ENCODE peak calls at places on chromosomes 4 and X, in seven cellular contexts. One of them, this sample, is unnamed.

GRCh38 chr4:39044364-39044946 is 12.2 kb upstream of the TMEM156 start:
- DNase-seq in mesendoderm: peak
- DNase-seq in H1: peak
- DNase-seq in neuronal stem cell: peak
- DNase-seq in trophoblast cell: peak
- DNase-seq in mesenchymal stem cell: peak
- DNase-seq in IMR-90: peak
- DNase-seq in this sample: peak

GRCh38 chr4:60034371-60034770 is 1165.8 kb upstream of the ADGRL3 start:
- DNase-seq in mesenchymal stem cell: no peak
- DNase-seq in H1: no peak
- DNase-seq in mesendoderm: no peak
- DNase-seq in IMR-90: no peak
- DNase-seq in trophoblast cell: no peak
- DNase-seq in neuronal stem cell: no peak
- DNase-seq in this sample: no peak

GRCh38 chrX:15055146-15055930 is 182.1 kb downstream of the MOSPD2 start:
- DNase-seq in neuronal stem cell: no peak
- DNase-seq in mesendoderm: peak
- DNase-seq in IMR-90: peak
- DNase-seq in trophoblast cell: peak
- DNase-seq in H1: no peak
- DNase-seq in mesenchymal stem cell: no peak
- DNase-seq in this sample: no peak

GRCh38 chr4:10730019-10730418 is 45.5 kb upstream of the CLNK start:
- DNase-seq in IMR-90: no peak
- DNase-seq in H1: no peak
- DNase-seq in trophoblast cell: peak
- DNase-seq in neuronal stem cell: no peak
- DNase-seq in mesendoderm: no peak
- DNase-seq in mesenchymal stem cell: no peak
- DNase-seq in this sample: no peak

GRCh38 chrX:5122181-5122678 is 1106.4 kb downstream of the NLGN4X start:
- DNase-seq in mesenchymal stem cell: no peak
- DNase-seq in neuronal stem cell: no peak
- DNase-seq in mesendoderm: no peak
- DNase-seq in H1: no peak
- DNase-seq in IMR-90: no peak
- DNase-seq in trophoblast cell: no peak
- DNase-seq in this sample: no peak

GRCh38 chr4:143700060-143700419 is 435 bp downstream of the FREM3 start:
- DNase-seq in IMR-90: no peak
- DNase-seq in mesenchymal stem cell: no peak
- DNase-seq in mesendoderm: peak
- DNase-seq in neuronal stem cell: peak
- DNase-seq in H1: peak
- DNase-seq in trophoblast cell: no peak
- DNase-seq in this sample: peak

GRCh38 chrX:73289039-73289438 is 74.4 kb upstream of the NAP1L2 start:
- DNase-seq in H1: peak
- DNase-seq in mesendoderm: peak
- DNase-seq in trophoblast cell: peak
- DNase-seq in neuronal stem cell: no peak
- DNase-seq in mesenchymal stem cell: no peak
- DNase-seq in IMR-90: no peak
- DNase-seq in this sample: peak

GRCh38 chr4:55547918-55548317 is 1.2 kb upstream of the CLOCK start:
- DNase-seq in H1: no peak
- DNase-seq in mesendoderm: no peak
- DNase-seq in mesenchymal stem cell: peak
- DNase-seq in IMR-90: no peak
- DNase-seq in neuronal stem cell: no peak
- DNase-seq in trophoblast cell: no peak
- DNase-seq in this sample: no peak

GRCh38 chr4:99078336-99078735 is 10.3 kb downstream of the ADH5 start:
- DNase-seq in H1: no peak
- DNase-seq in trophoblast cell: no peak
- DNase-seq in mesendoderm: no peak
- DNase-seq in IMR-90: no peak
- DNase-seq in mesenchymal stem cell: no peak
- DNase-seq in neuronal stem cell: no peak
- DNase-seq in this sample: no peak

GRCh38 chrX:97563531-97564133 is 679.9 kb downstream of the RPA4 start:
- DNase-seq in mesenchymal stem cell: peak
- DNase-seq in neuronal stem cell: no peak
- DNase-seq in mesendoderm: no peak
- DNase-seq in H1: no peak
- DNase-seq in trophoblast cell: peak
- DNase-seq in IMR-90: peak
- DNase-seq in this sample: no peak

GRCh38 chr4:107711831-107712230 is 8.2 kb downstream of the PAPSS1 start:
- DNase-seq in mesendoderm: no peak
- DNase-seq in neuronal stem cell: no peak
- DNase-seq in trophoblast cell: no peak
- DNase-seq in mesenchymal stem cell: no peak
- DNase-seq in IMR-90: no peak
- DNase-seq in H1: no peak
- DNase-seq in this sample: no peak

GRCh38 chr4:2797188-2797544 is 4.3 kb downstream of the SH3BP2 start:
- DNase-seq in IMR-90: no peak
- DNase-seq in neuronal stem cell: no peak
- DNase-seq in trophoblast cell: no peak
- DNase-seq in mesenchymal stem cell: no peak
- DNase-seq in mesendoderm: no peak
- DNase-seq in H1: no peak
- DNase-seq in this sample: no peak

GRCh38 chrX:8688776-8689175 is 43.2 kb downstream of the ANOS1 start:
- DNase-seq in neuronal stem cell: no peak
- DNase-seq in trophoblast cell: no peak
- DNase-seq in IMR-90: no peak
- DNase-seq in mesenchymal stem cell: no peak
- DNase-seq in H1: peak
- DNase-seq in mesendoderm: peak
- DNase-seq in this sample: peak

GRCh38 chr4:58553031-58553430 is 1442.8 kb upstream of the IGFBP7 start:
- DNase-seq in mesenchymal stem cell: peak
- DNase-seq in neuronal stem cell: no peak
- DNase-seq in H1: no peak
- DNase-seq in IMR-90: no peak
- DNase-seq in trophoblast cell: peak
- DNase-seq in mesendoderm: peak
- DNase-seq in this sample: no peak

GRCh38 chr4:123937612-123938011 is 541.0 kb downstream of the SPRY1 start:
- DNase-seq in trophoblast cell: no peak
- DNase-seq in neuronal stem cell: no peak
- DNase-seq in IMR-90: no peak
- DNase-seq in mesendoderm: no peak
- DNase-seq in mesenchymal stem cell: no peak
- DNase-seq in H1: no peak
- DNase-seq in this sample: no peak

GRCh38 chrX:150361070-150361776 is 1.9 kb upstream of the MAMLD1 start:
- DNase-seq in neuronal stem cell: no peak
- DNase-seq in trophoblast cell: no peak
- DNase-seq in mesenchymal stem cell: peak
- DNase-seq in IMR-90: peak
- DNase-seq in mesendoderm: peak
- DNase-seq in H1: peak
- DNase-seq in this sample: peak

GRCh38 chr4:21366312-21366711 is 582.3 kb downstream of the KCNIP4 start:
- DNase-seq in IMR-90: no peak
- DNase-seq in neuronal stem cell: no peak
- DNase-seq in trophoblast cell: no peak
- DNase-seq in mesendoderm: peak
- DNase-seq in H1: no peak
- DNase-seq in mesenchymal stem cell: no peak
- DNase-seq in this sample: peak

DNA sequence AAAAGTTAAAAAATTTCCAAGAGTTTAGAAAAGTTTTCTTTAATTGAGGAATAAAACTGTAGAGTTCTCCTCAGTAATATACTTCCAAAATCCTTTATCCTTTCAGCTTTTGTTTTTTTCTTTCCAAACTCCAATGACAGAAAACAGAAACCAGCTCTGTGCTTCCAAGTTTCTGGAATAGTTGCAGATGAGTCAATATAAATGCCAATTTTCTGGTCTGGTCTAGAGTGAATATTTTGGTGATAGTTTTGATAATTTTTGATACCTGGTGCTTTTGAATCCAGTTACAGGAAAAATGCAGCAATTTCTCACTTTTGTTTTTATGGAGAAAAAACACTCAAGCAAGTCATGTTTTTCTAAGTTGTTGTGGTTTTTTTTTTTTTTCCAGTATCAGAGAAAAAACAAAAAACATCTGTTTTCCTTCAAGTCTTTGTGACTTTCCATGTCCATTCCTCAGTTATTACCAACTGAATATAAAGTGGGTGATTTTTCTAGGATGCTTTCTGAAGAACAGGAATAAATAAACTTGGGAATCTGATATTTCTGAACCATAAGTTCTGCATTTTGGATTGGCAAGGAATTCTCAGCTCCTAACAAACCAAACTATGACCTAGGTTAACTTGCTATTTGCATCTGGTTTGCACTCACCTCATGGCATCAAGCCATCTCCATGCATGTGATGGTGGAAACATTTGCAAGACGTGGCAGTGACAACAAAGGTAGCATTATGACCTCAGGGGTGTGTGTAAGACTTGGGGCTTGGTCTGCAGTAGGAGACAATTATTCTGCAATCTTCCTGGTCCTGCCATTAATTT is 139.1 kb downstream of the VEGFC start:
- DNase-seq in mesendoderm: no peak
- DNase-seq in mesenchymal stem cell: peak
- DNase-seq in H1: no peak
- DNase-seq in IMR-90: peak
- DNase-seq in trophoblast cell: no peak
- DNase-seq in neuronal stem cell: no peak
- DNase-seq in this sample: no peak
- H2BK120ac ChIP-seq in mesendoderm: no peak
- H2BK120ac ChIP-seq in mesenchymal stem cell: no peak
- H2BK120ac ChIP-seq in H1: no peak
- H2BK120ac ChIP-seq in IMR-90: no peak
- H2BK120ac ChIP-seq in trophoblast cell: no peak
- H2BK120ac ChIP-seq in neuronal stem cell: no peak
- H2BK120ac ChIP-seq in this sample: no peak

GRCh38 chr4:81694514-81694913 is 222.8 kb upstream of the RASGEF1B start:
- DNase-seq in IMR-90: no peak
- DNase-seq in mesendoderm: no peak
- DNase-seq in H1: no peak
- DNase-seq in neuronal stem cell: no peak
- DNase-seq in mesenchymal stem cell: no peak
- DNase-seq in trophoblast cell: no peak
- DNase-seq in this sample: no peak
- H2BK120ac ChIP-seq in IMR-90: no peak
- H2BK120ac ChIP-seq in mesendoderm: no peak
- H2BK120ac ChIP-seq in H1: no peak
- H2BK120ac ChIP-seq in neuronal stem cell: no peak
- H2BK120ac ChIP-seq in mesenchymal stem cell: no peak
- H2BK120ac ChIP-seq in trophoblast cell: no peak
- H2BK120ac ChIP-seq in this sample: no peak

GRCh38 chr4:183095199-183095512 is 3.9 kb upstream of the WWC2 start:
- DNase-seq in IMR-90: no peak
- DNase-seq in trophoblast cell: no peak
- DNase-seq in mesenchymal stem cell: no peak
- DNase-seq in mesendoderm: no peak
- DNase-seq in neuronal stem cell: no peak
- DNase-seq in H1: no peak
- DNase-seq in this sample: no peak

GRCh38 chr4:183097251-183098079 is 1.6 kb upstream of the WWC2 start:
- DNase-seq in H1: peak
- DNase-seq in trophoblast cell: no peak
- DNase-seq in IMR-90: no peak
- DNase-seq in mesendoderm: peak
- DNase-seq in mesenchymal stem cell: peak
- DNase-seq in neuronal stem cell: peak
- DNase-seq in this sample: peak

GRCh38 chr4:183098080-183098722 is 856 bp upstream of the WWC2 start:
- DNase-seq in mesendoderm: no peak
- DNase-seq in H1: no peak
- DNase-seq in IMR-90: peak
- DNase-seq in neuronal stem cell: peak
- DNase-seq in mesenchymal stem cell: peak
- DNase-seq in trophoblast cell: peak
- DNase-seq in this sample: no peak

GRCh38 chr4:183096276-183096965 is 2.6 kb upstream of the WWC2 start:
- DNase-seq in H1: no peak
- DNase-seq in mesendoderm: no peak
- DNase-seq in trophoblast cell: no peak
- DNase-seq in mesenchymal stem cell: peak
- DNase-seq in IMR-90: no peak
- DNase-seq in neuronal stem cell: no peak
- DNase-seq in this sample: no peak

GRCh38 chr4:183094393-183095198 is 4.5 kb upstream of the WWC2 start:
- DNase-seq in H1: no peak
- DNase-seq in mesenchymal stem cell: no peak
- DNase-seq in IMR-90: no peak
- DNase-seq in mesendoderm: no peak
- DNase-seq in trophoblast cell: peak
- DNase-seq in neuronal stem cell: no peak
- DNase-seq in this sample: no peak
- H2BK120ac ChIP-seq in H1: no peak
- H2BK120ac ChIP-seq in mesenchymal stem cell: no peak
- H2BK120ac ChIP-seq in IMR-90: no peak
- H2BK120ac ChIP-seq in mesendoderm: no peak
- H2BK120ac ChIP-seq in trophoblast cell: no peak
- H2BK120ac ChIP-seq in neuronal stem cell: no peak
- H2BK120ac ChIP-seq in this sample: no peak

GRCh38 chr4:79298027-79298426 is 27.8 kb downstream of the NAA11 start:
- DNase-seq in H1: no peak
- DNase-seq in mesendoderm: no peak
- DNase-seq in neuronal stem cell: no peak
- DNase-seq in trophoblast cell: no peak
- DNase-seq in IMR-90: no peak
- DNase-seq in mesenchymal stem cell: no peak
- DNase-seq in this sample: no peak

GRCh38 chr4:79300280-79300679 is 25.6 kb downstream of the NAA11 start:
- DNase-seq in mesenchymal stem cell: no peak
- DNase-seq in trophoblast cell: no peak
- DNase-seq in mesendoderm: no peak
- DNase-seq in IMR-90: no peak
- DNase-seq in neuronal stem cell: no peak
- DNase-seq in H1: no peak
- DNase-seq in this sample: no peak

GRCh38 chr4:79297479-79297878 is 28.4 kb downstream of the NAA11 start:
- DNase-seq in H1: no peak
- DNase-seq in trophoblast cell: no peak
- DNase-seq in neuronal stem cell: no peak
- DNase-seq in IMR-90: no peak
- DNase-seq in mesenchymal stem cell: no peak
- DNase-seq in mesendoderm: no peak
- DNase-seq in this sample: no peak

GRCh38 chr4:79297029-79297428 is 28.8 kb downstream of the NAA11 start:
- DNase-seq in mesendoderm: no peak
- DNase-seq in neuronal stem cell: no peak
- DNase-seq in H1: no peak
- DNase-seq in trophoblast cell: no peak
- DNase-seq in mesenchymal stem cell: no peak
- DNase-seq in IMR-90: no peak
- DNase-seq in this sample: no peak

DNA sequence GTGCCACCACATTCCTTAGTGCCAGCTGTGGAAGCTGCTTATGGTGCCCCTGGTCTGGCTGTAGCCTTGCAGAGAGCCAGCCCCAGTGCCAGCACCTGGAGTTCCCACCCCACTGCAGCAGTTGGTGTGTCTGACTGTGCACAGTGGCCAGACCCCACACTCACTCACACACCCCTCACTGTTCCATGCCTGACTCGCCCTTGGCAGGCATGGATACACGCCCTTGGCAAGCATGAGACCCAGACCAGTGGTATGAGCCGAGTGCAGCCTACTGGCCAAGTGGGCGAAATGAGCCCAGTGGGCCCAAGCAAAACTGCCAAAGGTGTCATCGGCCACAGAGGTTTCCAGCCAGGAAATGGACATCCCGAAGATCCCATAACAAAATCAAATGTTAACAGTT is 27.4 kb downstream of the NAA11 start:
- DNase-seq in trophoblast cell: no peak
- DNase-seq in mesenchymal stem cell: no peak
- DNase-seq in mesendoderm: no peak
- DNase-seq in neuronal stem cell: no peak
- DNase-seq in H1: no peak
- DNase-seq in IMR-90: no peak
- DNase-seq in this sample: no peak
- H2BK120ac ChIP-seq in trophoblast cell: no peak
- H2BK120ac ChIP-seq in mesenchymal stem cell: no peak
- H2BK120ac ChIP-seq in mesendoderm: no peak
- H2BK120ac ChIP-seq in neuronal stem cell: no peak
- H2BK120ac ChIP-seq in H1: no peak
- H2BK120ac ChIP-seq in IMR-90: no peak
- H2BK120ac ChIP-seq in this sample: no peak